ENCODE peak calls at places on chromosomes 4 and X, in five cellular contexts. A, D, G, J and E are unnamed samples.
A peak's percentile ranks its signal among the peaks of the same experiment; 100 is the strongest.

GRCh38 chr4:10099521-10100325 is 16.9 kb downstream of the WDR1 start:
- ATAC-seq in D (no peak), G (no peak), J (no peak), A (no peak), E (no peak)

GRCh38 chr4:21512351-21512750 is 436.2 kb downstream of the KCNIP4 start:
- ATAC-seq in A (no peak), G (no peak), D (no peak), J (peak; percentile 49), E (no peak)

GRCh38 chr4:177579649-177580048 is 137.4 kb upstream of the AGA start:
- ATAC-seq in D (no peak), A (no peak), G (no peak), J (no peak), E (no peak)

GRCh38 chr4:82388405-82388804 is 14.6 kb upstream of the HNRNPD start:
- ATAC-seq in J (peak; percentile 50), G (peak; percentile 71), D (peak; percentile 60), A (no peak), E (no peak)

GRCh38 chr4:7261174-7261573 is 68.8 kb downstream of the SORCS2 start:
- ATAC-seq in J (no peak), A (no peak), D (no peak), G (no peak), E (no peak)

GRCh38 chrX:39941332-39941920 is 156.3 kb downstream of the BCOR start:
- ATAC-seq in D (no peak), A (no peak), J (no peak), G (no peak), E (no peak)

GRCh38 chr4:71236226-71236625 is 102.6 kb upstream of the SLC4A4 start:
- ATAC-seq in J (no peak), D (no peak), G (no peak), A (no peak), E (no peak)

GRCh38 chr4:102778720-102779119 is 18.0 kb upstream of the MANBA start:
- ATAC-seq in G (peak; percentile 98), D (peak; percentile 35), A (peak; percentile 51), J (no peak), E (no peak)

GRCh38 chr4:38390962-38391361 is 273.0 kb upstream of the KLF3 start:
- ATAC-seq in A (no peak), D (no peak), G (peak; percentile 44), J (no peak), E (no peak)

GRCh38 chr4:48336471-48336870 is 4.9 kb upstream of the SLAIN2 start:
- ATAC-seq in D (no peak), J (no peak), G (no peak), A (no peak), E (no peak)

GRCh38 chr4:105060628-105061027 is 86.0 kb upstream of the TET2 start:
- ATAC-seq in G (no peak), A (peak; percentile 81), J (peak; percentile 89), D (no peak), E (peak; percentile 41)

GRCh38 chr4:89216422-89216821 is 91.2 kb downstream of the GPRIN3 start:
- ATAC-seq in A (no peak), G (no peak), D (no peak), J (peak; percentile 34), E (no peak)

GRCh38 chrX:84729809-84730208 is 227.6 kb upstream of the HDX start:
- ATAC-seq in J (peak; percentile 99), A (peak; percentile 62), G (peak; percentile 97), D (peak; percentile 81), E (peak; percentile 83)

GRCh38 chr4:178448372-178449040 is 1006.3 kb upstream of the AGA start:
- ATAC-seq in D (no peak), A (no peak), G (no peak), J (no peak), E (no peak)

GRCh38 chrX:3046253-3046909 is 5.1 kb downstream of the ARSF start:
- ATAC-seq in D (peak; percentile 51), J (peak; percentile 41), G (no peak), A (no peak), E (no peak)

GRCh38 chr4:118124977-118125376 is 90.7 kb downstream of the NDST3 start:
- ATAC-seq in G (no peak), A (no peak), D (no peak), J (no peak), E (no peak)

GRCh38 chrX:103681443-103681842 is 5.1 kb downstream of the MORF4L2 start:
- ATAC-seq in J (no peak), G (no peak), D (no peak), A (no peak), E (no peak)

GRCh38 chrX:118675966-118676349 is 51.4 kb upstream of the IL13RA1 start:
- ATAC-seq in G (no peak), J (no peak), A (no peak), D (no peak), E (no peak)

GRCh38 chr4:176333076-176333475 is 13.3 kb downstream of the SPCS3 start:
- ATAC-seq in D (peak; percentile 68), J (no peak), A (no peak), G (peak; percentile 23), E (no peak)

GRCh38 chr4:147617841-147618421 is 734 bp downstream of the TMEM184C start:
- ATAC-seq in G (peak; percentile 48), A (no peak), D (peak; percentile 34), J (peak; percentile 36), E (no peak)

GRCh38 chr4:107870916-107871786 is 46.4 kb downstream of the SGMS2 start:
- ATAC-seq in J (no peak), G (peak; percentile 75), A (no peak), D (no peak), E (no peak)

GRCh38 chrX:130125090-130125489 is 14.8 kb upstream of the ELF4 start:
- ATAC-seq in J (no peak), A (no peak), G (no peak), D (no peak), E (peak; percentile 66)

GRCh38 chrX:88558421-88558820 is 188.6 kb upstream of the CPXCR1 start:
- ATAC-seq in G (no peak), D (no peak), J (no peak), A (no peak), E (no peak)

GRCh38 chr4:124633285-124633941 is 79.1 kb downstream of the ANKRD50 start:
- ATAC-seq in D (no peak), A (no peak), G (no peak), J (no peak), E (no peak)

GRCh38 chr4:145936142-145937020 is 2.2 kb downstream of the ZNF827 start:
- ATAC-seq in D (peak; percentile 55), J (peak; percentile 70), A (peak; percentile 82), G (peak; percentile 56), E (peak; percentile 52)
- TF ChIP-seq POLR2A in D (no peak), J (peak; percentile 68), A (no peak), G (no peak), E (peak; percentile 25)

DNA sequence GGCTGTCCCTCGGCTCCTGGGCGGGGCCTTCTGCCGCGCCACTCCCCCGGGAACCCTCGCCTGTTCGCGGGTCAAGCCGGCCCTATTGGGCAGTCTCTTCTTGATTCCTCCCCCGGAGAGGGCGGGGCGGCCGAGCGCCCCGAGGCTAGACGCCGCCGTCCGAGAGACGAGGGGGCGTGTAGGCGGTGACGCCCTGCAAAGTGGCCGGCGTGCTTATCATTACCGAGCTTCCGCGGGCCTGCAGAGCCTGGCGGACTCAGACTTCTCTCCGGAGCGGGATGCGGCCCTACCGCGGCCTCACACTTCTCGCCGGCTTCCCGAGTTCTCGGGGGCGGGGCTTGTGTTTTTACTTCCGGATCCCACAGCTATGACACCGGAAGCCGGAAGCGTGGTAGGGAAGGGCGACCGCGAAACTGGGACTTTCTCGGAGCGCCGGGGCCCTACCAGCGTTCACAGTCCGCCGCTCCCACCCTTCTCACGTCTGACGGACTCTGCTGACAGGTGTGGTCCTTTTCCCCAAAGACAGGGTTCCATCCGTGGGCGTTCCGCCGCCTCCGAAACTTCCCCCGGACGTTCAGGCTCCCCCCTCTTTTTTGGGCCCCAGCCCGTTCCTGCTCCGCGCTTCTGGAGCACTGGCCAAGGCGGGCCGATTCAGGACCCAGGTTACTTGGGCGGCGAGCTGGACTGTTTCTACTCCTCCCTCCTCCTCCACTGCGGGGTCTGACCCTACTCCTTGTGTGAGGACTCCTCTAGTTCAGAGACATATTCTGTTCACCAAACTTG is at the start of gene IKBKG:
- ATAC-seq in J (peak; percentile 89), G (peak; percentile 81), D (peak; percentile 90), A (peak; percentile 95), E (peak; percentile 93)
- TF ChIP-seq EP300 in J (no peak), G (no peak), D (peak; percentile 9), A (no peak), E (no peak)

GRCh38 chrX:54067741-54068140 is 23.5 kb upstream of the PHF8 start:
- ATAC-seq in G (no peak), A (no peak), D (no peak), J (no peak), E (no peak)
- TF ChIP-seq POLR2AphosphoS5 in G (no peak), A (no peak), D (no peak), J (no peak), E (no peak)

GRCh38 chr4:1713003-1713397 is 881 bp upstream of the SLBP start:
- ATAC-seq in J (peak; percentile 6), G (peak; percentile 38), A (peak; percentile 1), D (peak; percentile 15), E (peak; percentile 4)
- TF ChIP-seq POLR2A in J (no peak), G (no peak), A (no peak), D (peak; percentile 69), E (no peak)

DNA sequence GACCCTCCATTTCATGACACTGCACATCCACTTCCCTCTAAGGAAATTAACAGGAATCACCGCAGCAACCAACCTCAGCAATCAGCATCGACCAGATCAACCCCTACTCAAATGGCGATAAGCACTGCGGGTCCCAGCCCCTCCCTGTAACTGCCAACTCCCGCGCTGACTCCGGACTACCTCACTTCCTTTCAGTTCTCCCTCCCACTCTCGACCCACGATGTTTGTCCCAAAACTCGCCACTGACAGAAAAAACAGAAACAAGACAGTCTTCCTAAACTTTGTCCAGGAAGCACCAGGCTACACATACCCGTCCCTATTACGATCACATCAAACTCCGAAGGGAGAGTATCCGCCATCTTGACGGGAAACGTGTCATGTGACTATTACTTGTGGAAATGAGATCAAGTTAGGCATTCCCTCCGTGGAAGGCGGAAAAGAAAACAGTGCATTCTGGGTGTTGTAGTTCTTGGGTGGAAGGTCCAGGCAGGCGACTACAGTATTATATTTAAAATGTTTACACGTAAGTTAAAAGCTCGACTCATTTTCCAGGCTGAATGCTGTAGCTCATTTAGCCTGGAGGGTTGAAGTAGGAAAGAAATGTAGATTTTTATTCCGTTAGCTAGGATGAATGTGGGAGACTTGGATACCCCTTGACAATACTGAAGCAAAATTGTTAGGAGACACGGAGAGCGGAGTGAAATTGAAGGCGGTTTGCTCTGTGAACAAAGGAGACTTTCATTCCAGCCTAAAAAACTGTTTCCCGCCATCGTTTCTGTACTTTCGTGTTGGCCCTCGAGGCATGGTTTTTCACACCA is at the start of gene CHM:
- ATAC-seq in G (peak; percentile 98), J (peak; percentile 96), D (peak; percentile 96), A (peak; percentile 87), E (peak; percentile 96)
- TF ChIP-seq EP300 in G (no peak), J (no peak), D (peak; percentile 59), A (no peak), E (no peak)

GRCh38 chr4:150173854-150174398 is 95.7 kb downstream of the DCLK2 start:
- ATAC-seq in A (peak; percentile 71), G (no peak), D (no peak), J (no peak), E (peak; percentile 57)
- TF ChIP-seq POLR2AphosphoS5 in A (peak; percentile 74), G (no peak), D (no peak), J (no peak), E (peak; percentile 12)

GRCh38 chrX:25219480-25219879 is 203.7 kb upstream of the ARX start:
- ATAC-seq in A (no peak), G (no peak), D (no peak), J (no peak), E (no peak)
- TF ChIP-seq POLR2A in A (no peak), G (no peak), D (no peak), J (no peak), E (no peak)